ENCODE peak calls at places on chromosomes 12 and 14, in eight cellular contexts. M is B cell; X is germinal center; V is GM20000; O is kidney tubule cell; U is adrenal gland; A is HuH-7.5; K is stimulated activated CD4-positive, alpha-beta T cell treated with anti-CD3 and anti-CD28 coated beads, Interleukin-4, amount 100 ng/mL, for 48 hours. N is an unnamed sample.

GRCh38 chr14:73460691-73461127 is 2.4 kb upstream of the NUMB start:
- DNase-seq in M (no peak), X (no peak), V (no peak), O (peak; percentile 54), U (peak; percentile 49), A (no peak), K (no peak), N (no peak)

GRCh38 chr14:77088219-77088618 is 9.8 kb upstream of the CIPC start:
- DNase-seq in M (no peak), X (no peak), V (no peak), O (peak; percentile 49), U (no peak), A (no peak), K (no peak), N (no peak)

GRCh38 chr12:122481861-122482260 is 18.9 kb downstream of the ZCCHC8 start:
- DNase-seq in M (no peak), X (no peak), V (no peak), O (no peak), U (no peak), A (no peak), K (no peak), N (no peak)

GRCh38 chr14:96603350-96604255 is 101.4 kb downstream of the PAPOLA start:
- DNase-seq in M (no peak), X (no peak), V (no peak), O (no peak), U (no peak), A (no peak), K (no peak), N (no peak)

GRCh38 chr14:95389471-95390011 is 69.8 kb upstream of the CLMN start:
- DNase-seq in M (no peak), X (no peak), V (no peak), O (no peak), U (peak; percentile 50), A (no peak), K (no peak), N (peak; percentile 90)

GRCh38 chr14:80387563-80387981 is 176.3 kb upstream of the DIO2 start:
- DNase-seq in M (no peak), X (no peak), V (no peak), O (no peak), U (peak; percentile 66), A (no peak), K (no peak), N (no peak)

GRCh38 chr12:19546027-19546426 is 106.7 kb downstream of the AEBP2 start:
- DNase-seq in M (no peak), X (no peak), V (no peak), O (no peak), U (peak; percentile 34), A (no peak), K (no peak), N (no peak)

GRCh38 chr12:68641138-68641537 is 30.4 kb downstream of the RAP1B start:
- DNase-seq in M (peak; percentile 56), X (peak; percentile 32), V (peak; percentile 48), O (no peak), U (peak; percentile 28), A (no peak), K (peak; percentile 12), N (no peak)

GRCh38 chr14:71328183-71328582 is 420.9 kb downstream of the PCNX1 start:
- DNase-seq in M (peak; percentile 59), X (no peak), V (peak; percentile 36), O (no peak), U (no peak), A (no peak), K (no peak), N (no peak)

GRCh38 chr14:59427653-59428578 is 37.3 kb downstream of the GPR135 start:
- DNase-seq in M (no peak), X (no peak), V (no peak), O (peak; percentile 20), U (peak; percentile 62), A (no peak), K (no peak), N (peak; percentile 62)

GRCh38 chr12:24845615-24846014 is 103.3 kb downstream of the BCAT1 start:
- DNase-seq in M (no peak), X (no peak), V (no peak), O (no peak), U (no peak), A (no peak), K (no peak), N (no peak)

GRCh38 chr14:21168055-21168454 is 12.2 kb upstream of the OR5AU1 start:
- DNase-seq in M (no peak), X (no peak), V (no peak), O (peak; percentile 61), U (no peak), A (no peak), K (no peak), N (no peak)

GRCh38 chr12:88388566-88389269 is 191.6 kb downstream of the KITLG start:
- DNase-seq in M (no peak), X (no peak), V (no peak), O (peak; percentile 32), U (no peak), A (no peak), K (no peak), N (no peak)

GRCh38 chr12:74539261-74539660 is 1.6 kb downstream of the ATXN7L3B start:
- DNase-seq in M (peak; percentile 39), X (no peak), V (no peak), O (peak; percentile 5), U (no peak), A (no peak), K (no peak), N (no peak)

GRCh38 chr12:115542656-115543055 is 734.8 kb downstream of the MED13L start:
- DNase-seq in M (no peak), X (no peak), V (no peak), O (no peak), U (peak; percentile 4), A (no peak), K (no peak), N (no peak)

GRCh38 chr14:71486274-71486673 is 446.0 kb upstream of the RGS6 start:
- DNase-seq in M (no peak), X (no peak), V (no peak), O (no peak), U (no peak), A (no peak), K (no peak), N (no peak)